ENCODE peak calls at places on chromosomes 12 and 14, in seven cellular contexts. One of them, this sample, is unnamed.

GRCh38 chr12:55820679-55821078 is 2.8 kb downstream of the ORMDL2 start:
- DNase-seq in psoas muscle: no peak
- DNase-seq in sigmoid colon: no peak
- DNase-seq in breast epithelium: no peak
- DNase-seq in AG09309: no peak
- DNase-seq in pancreas: no peak
- DNase-seq in brain microvascular endothelial cell: no peak
- DNase-seq in this sample: peak

GRCh38 chr12:64450711-64451486 is 1.0 kb upstream of the TBK1 start:
- DNase-seq in breast epithelium: no peak
- DNase-seq in AG09309: no peak
- DNase-seq in pancreas: no peak
- DNase-seq in sigmoid colon: no peak
- DNase-seq in brain microvascular endothelial cell: peak
- DNase-seq in psoas muscle: no peak
- DNase-seq in this sample: peak

GRCh38 chr12:127489055-127489454 is 777.9 kb upstream of the TMEM132C start:
- DNase-seq in brain microvascular endothelial cell: no peak
- DNase-seq in psoas muscle: no peak
- DNase-seq in AG09309: no peak
- DNase-seq in pancreas: no peak
- DNase-seq in sigmoid colon: no peak
- DNase-seq in breast epithelium: no peak
- DNase-seq in this sample: no peak

GRCh38 chr14:100362311-100362927 is 39.3 kb downstream of the SLC25A47 start:
- DNase-seq in psoas muscle: no peak
- DNase-seq in sigmoid colon: no peak
- DNase-seq in pancreas: no peak
- DNase-seq in breast epithelium: no peak
- DNase-seq in AG09309: no peak
- DNase-seq in brain microvascular endothelial cell: no peak
- DNase-seq in this sample: no peak

GRCh38 chr12:12661086-12661485 is 34.9 kb downstream of the GPR19 start:
- DNase-seq in psoas muscle: no peak
- DNase-seq in brain microvascular endothelial cell: peak
- DNase-seq in pancreas: no peak
- DNase-seq in sigmoid colon: no peak
- DNase-seq in AG09309: peak
- DNase-seq in breast epithelium: no peak
- DNase-seq in this sample: peak

GRCh38 chr12:105084251-105085250 is at the start of gene ALDH1L2:
- DNase-seq in brain microvascular endothelial cell: peak
- DNase-seq in sigmoid colon: peak
- DNase-seq in AG09309: peak
- DNase-seq in pancreas: peak
- DNase-seq in breast epithelium: peak
- DNase-seq in psoas muscle: peak
- DNase-seq in this sample: peak

GRCh38 chr14:97382616-97383226 is 585.5 kb downstream of the VRK1 start:
- DNase-seq in breast epithelium: no peak
- DNase-seq in psoas muscle: no peak
- DNase-seq in AG09309: no peak
- DNase-seq in sigmoid colon: no peak
- DNase-seq in brain microvascular endothelial cell: no peak
- DNase-seq in pancreas: no peak
- DNase-seq in this sample: no peak

GRCh38 chr12:111359231-111359913 is 9.5 kb downstream of the PHETA1 start:
- DNase-seq in pancreas: no peak
- DNase-seq in sigmoid colon: no peak
- DNase-seq in AG09309: no peak
- DNase-seq in brain microvascular endothelial cell: no peak
- DNase-seq in breast epithelium: no peak
- DNase-seq in psoas muscle: no peak
- DNase-seq in this sample: no peak

GRCh38 chr14:99349721-99350495 is 77.9 kb upstream of the BCL11B start:
- DNase-seq in pancreas: no peak
- DNase-seq in sigmoid colon: no peak
- DNase-seq in brain microvascular endothelial cell: no peak
- DNase-seq in psoas muscle: no peak
- DNase-seq in breast epithelium: no peak
- DNase-seq in AG09309: no peak
- DNase-seq in this sample: no peak

GRCh38 chr14:60311417-60311816 is 62.4 kb downstream of the PPM1A start:
- DNase-seq in AG09309: no peak
- DNase-seq in breast epithelium: no peak
- DNase-seq in psoas muscle: no peak
- DNase-seq in brain microvascular endothelial cell: peak
- DNase-seq in sigmoid colon: no peak
- DNase-seq in pancreas: no peak
- DNase-seq in this sample: peak

GRCh38 chr12:11651785-11652184 is 2.3 kb downstream of the ETV6 start:
- DNase-seq in AG09309: no peak
- DNase-seq in brain microvascular endothelial cell: no peak
- DNase-seq in sigmoid colon: no peak
- DNase-seq in pancreas: no peak
- DNase-seq in psoas muscle: no peak
- DNase-seq in breast epithelium: no peak
- DNase-seq in this sample: peak
- H3K4me3 ChIP-seq in AG09309: peak
- H3K4me3 ChIP-seq in brain microvascular endothelial cell: peak
- H3K4me3 ChIP-seq in sigmoid colon: peak
- H3K4me3 ChIP-seq in pancreas: peak
- H3K4me3 ChIP-seq in psoas muscle: peak
- H3K4me3 ChIP-seq in breast epithelium: peak
- H3K4me3 ChIP-seq in this sample: peak

GRCh38 chr14:22390195-22390594 is 198.8 kb downstream of the DAD1 start:
- DNase-seq in breast epithelium: no peak
- DNase-seq in psoas muscle: no peak
- DNase-seq in sigmoid colon: no peak
- DNase-seq in AG09309: no peak
- DNase-seq in brain microvascular endothelial cell: no peak
- DNase-seq in pancreas: no peak
- DNase-seq in this sample: no peak

GRCh38 chr14:22388669-22389625 is 200.1 kb downstream of the DAD1 start:
- DNase-seq in brain microvascular endothelial cell: peak
- DNase-seq in sigmoid colon: no peak
- DNase-seq in AG09309: no peak
- DNase-seq in psoas muscle: no peak
- DNase-seq in pancreas: no peak
- DNase-seq in breast epithelium: no peak
- DNase-seq in this sample: peak

GRCh38 chr14:22384974-22385526 is 204.0 kb downstream of the DAD1 start:
- DNase-seq in psoas muscle: no peak
- DNase-seq in sigmoid colon: no peak
- DNase-seq in brain microvascular endothelial cell: no peak
- DNase-seq in breast epithelium: no peak
- DNase-seq in AG09309: no peak
- DNase-seq in pancreas: no peak
- DNase-seq in this sample: no peak

GRCh38 chr14:22386924-22387775 is 201.9 kb downstream of the DAD1 start:
- DNase-seq in psoas muscle: peak
- DNase-seq in AG09309: no peak
- DNase-seq in brain microvascular endothelial cell: peak
- DNase-seq in pancreas: peak
- DNase-seq in sigmoid colon: peak
- DNase-seq in breast epithelium: peak
- DNase-seq in this sample: peak

GRCh38 chr14:22387776-22388241 is 201.2 kb downstream of the DAD1 start:
- DNase-seq in psoas muscle: no peak
- DNase-seq in breast epithelium: no peak
- DNase-seq in sigmoid colon: no peak
- DNase-seq in brain microvascular endothelial cell: no peak
- DNase-seq in AG09309: no peak
- DNase-seq in pancreas: peak
- DNase-seq in this sample: peak
- TF ChIP-seq CTCF in psoas muscle: no peak
- TF ChIP-seq CTCF in breast epithelium: no peak
- TF ChIP-seq CTCF in sigmoid colon: peak
- TF ChIP-seq CTCF in brain microvascular endothelial cell: no peak
- TF ChIP-seq CTCF in AG09309: no peak
- TF ChIP-seq CTCF in pancreas: no peak
- TF ChIP-seq CTCF in this sample: no peak

GRCh38 chr12:95200128-95200973 is 16.9 kb downstream of the FGD6 start:
- DNase-seq in sigmoid colon: no peak
- DNase-seq in AG09309: no peak
- DNase-seq in pancreas: no peak
- DNase-seq in psoas muscle: no peak
- DNase-seq in breast epithelium: no peak
- DNase-seq in brain microvascular endothelial cell: no peak
- DNase-seq in this sample: no peak
- H3K4me3 ChIP-seq in sigmoid colon: no peak
- H3K4me3 ChIP-seq in AG09309: no peak
- H3K4me3 ChIP-seq in pancreas: no peak
- H3K4me3 ChIP-seq in psoas muscle: no peak
- H3K4me3 ChIP-seq in breast epithelium: no peak
- H3K4me3 ChIP-seq in brain microvascular endothelial cell: no peak
- H3K4me3 ChIP-seq in this sample: no peak

GRCh38 chr14:45819107-45819506 is 566.1 kb upstream of the MIS18BP1 start:
- DNase-seq in breast epithelium: no peak
- DNase-seq in psoas muscle: no peak
- DNase-seq in sigmoid colon: no peak
- DNase-seq in pancreas: no peak
- DNase-seq in brain microvascular endothelial cell: no peak
- DNase-seq in AG09309: no peak
- DNase-seq in this sample: no peak
- TF ChIP-seq CTCF in breast epithelium: no peak
- TF ChIP-seq CTCF in psoas muscle: no peak
- TF ChIP-seq CTCF in sigmoid colon: no peak
- TF ChIP-seq CTCF in pancreas: no peak
- TF ChIP-seq CTCF in brain microvascular endothelial cell: no peak
- TF ChIP-seq CTCF in AG09309: no peak
- TF ChIP-seq CTCF in this sample: no peak

GRCh38 chr12:57765003-57765697 is 1.7 kb downstream of the CYP27B1 start:
- DNase-seq in sigmoid colon: no peak
- DNase-seq in breast epithelium: no peak
- DNase-seq in brain microvascular endothelial cell: no peak
- DNase-seq in pancreas: peak
- DNase-seq in psoas muscle: peak
- DNase-seq in AG09309: no peak
- DNase-seq in this sample: no peak
- H3K4me3 ChIP-seq in sigmoid colon: no peak
- H3K4me3 ChIP-seq in breast epithelium: peak
- H3K4me3 ChIP-seq in brain microvascular endothelial cell: peak
- H3K4me3 ChIP-seq in pancreas: peak
- H3K4me3 ChIP-seq in psoas muscle: peak
- H3K4me3 ChIP-seq in AG09309: peak
- H3K4me3 ChIP-seq in this sample: peak

DNA sequence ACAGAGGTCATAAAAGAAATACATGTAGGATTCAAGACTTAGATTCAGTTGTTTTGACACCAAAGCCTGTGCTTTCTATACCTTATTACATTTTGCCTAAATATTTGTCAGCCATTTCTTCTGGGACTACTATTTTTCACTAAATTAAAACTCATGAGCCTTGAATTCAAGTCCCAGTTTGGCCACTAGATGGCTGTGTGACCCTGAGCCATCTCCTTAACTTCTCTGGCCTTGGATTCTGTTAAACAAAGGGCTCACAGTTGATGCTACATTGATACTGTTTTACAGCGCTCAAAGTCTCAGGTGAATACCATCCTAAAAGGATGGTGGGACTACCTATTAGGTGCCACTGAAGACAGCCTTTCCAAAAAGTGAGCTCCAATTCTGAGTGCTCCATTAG is 39.6 kb upstream of the CCDC198 start:
- DNase-seq in brain microvascular endothelial cell: peak
- DNase-seq in pancreas: no peak
- DNase-seq in AG09309: no peak
- DNase-seq in breast epithelium: no peak
- DNase-seq in sigmoid colon: no peak
- DNase-seq in psoas muscle: no peak
- DNase-seq in this sample: peak
- TF ChIP-seq CTCF in brain microvascular endothelial cell: peak
- TF ChIP-seq CTCF in pancreas: no peak
- TF ChIP-seq CTCF in AG09309: peak
- TF ChIP-seq CTCF in breast epithelium: no peak
- TF ChIP-seq CTCF in sigmoid colon: no peak
- TF ChIP-seq CTCF in psoas muscle: peak
- TF ChIP-seq CTCF in this sample: peak

DNA sequence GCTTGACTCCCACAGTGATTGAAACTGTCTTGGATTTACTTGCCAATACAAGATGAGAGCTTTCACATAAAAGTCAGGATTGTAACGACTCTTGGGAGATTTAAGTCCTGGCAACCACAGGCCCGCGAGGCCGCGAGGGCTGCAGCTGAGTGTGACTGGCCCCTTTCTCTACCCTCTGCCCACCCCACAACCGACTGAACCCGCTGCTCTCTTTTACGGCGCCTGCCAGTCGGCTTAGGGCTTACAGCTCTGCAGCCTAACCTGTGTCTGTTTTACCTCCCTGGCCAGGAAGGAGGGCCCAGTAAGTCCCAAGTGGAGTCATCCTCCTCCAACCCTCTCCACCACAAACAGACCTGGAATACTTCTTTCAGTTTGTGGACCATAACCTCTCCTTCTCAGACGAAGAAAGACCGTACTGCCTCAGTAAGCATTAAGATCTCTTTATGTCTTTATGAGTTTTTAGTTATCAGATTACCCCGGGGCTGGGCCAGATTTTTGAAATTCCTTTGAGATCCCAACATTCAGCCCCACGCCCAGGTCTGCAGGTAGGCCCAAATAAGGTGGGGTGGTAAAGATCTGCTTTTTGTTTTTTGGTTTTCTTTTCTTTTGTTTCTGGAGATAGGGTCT is 12.6 kb upstream of the TIGAR start:
- DNase-seq in pancreas: no peak
- DNase-seq in breast epithelium: no peak
- DNase-seq in AG09309: no peak
- DNase-seq in psoas muscle: no peak
- DNase-seq in brain microvascular endothelial cell: no peak
- DNase-seq in sigmoid colon: no peak
- DNase-seq in this sample: no peak
- H3K4me3 ChIP-seq in pancreas: no peak
- H3K4me3 ChIP-seq in breast epithelium: peak
- H3K4me3 ChIP-seq in AG09309: no peak
- H3K4me3 ChIP-seq in psoas muscle: peak
- H3K4me3 ChIP-seq in brain microvascular endothelial cell: no peak
- H3K4me3 ChIP-seq in sigmoid colon: no peak
- H3K4me3 ChIP-seq in this sample: no peak

This sample was measured in astrocyte of the spinal cord.